ENCODE peak calls at places on chromosomes 11 and 22, in nine cellular contexts. One of them, this sample, is unnamed.

GRCh38 chr22:42318967-42319366 is 48.5 kb upstream of the TCF20 start:
- DNase-seq in heart right ventricle: no peak
- DNase-seq in endothelial cell of umbilical vein: no peak
- DNase-seq in foreskin fibroblast: no peak
- DNase-seq in fibroblast of mammary gland: no peak
- DNase-seq in epithelial cell of esophagus: no peak
- DNase-seq in coronary artery: no peak
- DNase-seq in Peyer's patch: no peak
- DNase-seq in cardiac fibroblast: no peak
- DNase-seq in this sample: no peak

GRCh38 chr22:24071686-24072085 is 60.6 kb downstream of the CABIN1 start:
- DNase-seq in heart right ventricle: no peak
- DNase-seq in endothelial cell of umbilical vein: no peak
- DNase-seq in foreskin fibroblast: no peak
- DNase-seq in fibroblast of mammary gland: no peak
- DNase-seq in epithelial cell of esophagus: no peak
- DNase-seq in coronary artery: peak
- DNase-seq in Peyer's patch: no peak
- DNase-seq in cardiac fibroblast: no peak
- DNase-seq in this sample: no peak

GRCh38 chr22:24894220-24894975 is 52.1 kb downstream of the LHFPL7 start:
- DNase-seq in heart right ventricle: peak
- DNase-seq in endothelial cell of umbilical vein: peak
- DNase-seq in foreskin fibroblast: peak
- DNase-seq in fibroblast of mammary gland: peak
- DNase-seq in epithelial cell of esophagus: peak
- DNase-seq in coronary artery: peak
- DNase-seq in Peyer's patch: peak
- DNase-seq in cardiac fibroblast: peak
- DNase-seq in this sample: peak

GRCh38 chr22:42769574-42770447 is 49.1 kb upstream of the A4GALT start:
- DNase-seq in heart right ventricle: peak
- DNase-seq in endothelial cell of umbilical vein: peak
- DNase-seq in foreskin fibroblast: peak
- DNase-seq in fibroblast of mammary gland: peak
- DNase-seq in epithelial cell of esophagus: peak
- DNase-seq in coronary artery: no peak
- DNase-seq in Peyer's patch: peak
- DNase-seq in cardiac fibroblast: peak
- DNase-seq in this sample: peak

GRCh38 chr22:25167082-25167481 is 32.6 kb upstream of the CRYBB3 start:
- DNase-seq in heart right ventricle: no peak
- DNase-seq in endothelial cell of umbilical vein: no peak
- DNase-seq in foreskin fibroblast: no peak
- DNase-seq in fibroblast of mammary gland: no peak
- DNase-seq in epithelial cell of esophagus: peak
- DNase-seq in coronary artery: no peak
- DNase-seq in Peyer's patch: no peak
- DNase-seq in cardiac fibroblast: no peak
- DNase-seq in this sample: no peak

GRCh38 chr11:127330044-127330443 is 329.5 kb upstream of the KIRREL3 start:
- DNase-seq in heart right ventricle: no peak
- DNase-seq in endothelial cell of umbilical vein: no peak
- DNase-seq in foreskin fibroblast: no peak
- DNase-seq in fibroblast of mammary gland: no peak
- DNase-seq in epithelial cell of esophagus: no peak
- DNase-seq in coronary artery: no peak
- DNase-seq in Peyer's patch: no peak
- DNase-seq in cardiac fibroblast: no peak
- DNase-seq in this sample: no peak

GRCh38 chr11:121446752-121447156 is 5.4 kb upstream of the SORL1 start:
- DNase-seq in heart right ventricle: no peak
- DNase-seq in endothelial cell of umbilical vein: peak
- DNase-seq in foreskin fibroblast: peak
- DNase-seq in fibroblast of mammary gland: peak
- DNase-seq in epithelial cell of esophagus: no peak
- DNase-seq in coronary artery: no peak
- DNase-seq in Peyer's patch: no peak
- DNase-seq in cardiac fibroblast: peak
- DNase-seq in this sample: no peak

GRCh38 chr11:73384871-73385692 is 8.9 kb downstream of the RELT start:
- DNase-seq in heart right ventricle: peak
- DNase-seq in endothelial cell of umbilical vein: peak
- DNase-seq in foreskin fibroblast: peak
- DNase-seq in fibroblast of mammary gland: no peak
- DNase-seq in epithelial cell of esophagus: no peak
- DNase-seq in coronary artery: no peak
- DNase-seq in Peyer's patch: no peak
- DNase-seq in cardiac fibroblast: no peak
- DNase-seq in this sample: no peak

DNA sequence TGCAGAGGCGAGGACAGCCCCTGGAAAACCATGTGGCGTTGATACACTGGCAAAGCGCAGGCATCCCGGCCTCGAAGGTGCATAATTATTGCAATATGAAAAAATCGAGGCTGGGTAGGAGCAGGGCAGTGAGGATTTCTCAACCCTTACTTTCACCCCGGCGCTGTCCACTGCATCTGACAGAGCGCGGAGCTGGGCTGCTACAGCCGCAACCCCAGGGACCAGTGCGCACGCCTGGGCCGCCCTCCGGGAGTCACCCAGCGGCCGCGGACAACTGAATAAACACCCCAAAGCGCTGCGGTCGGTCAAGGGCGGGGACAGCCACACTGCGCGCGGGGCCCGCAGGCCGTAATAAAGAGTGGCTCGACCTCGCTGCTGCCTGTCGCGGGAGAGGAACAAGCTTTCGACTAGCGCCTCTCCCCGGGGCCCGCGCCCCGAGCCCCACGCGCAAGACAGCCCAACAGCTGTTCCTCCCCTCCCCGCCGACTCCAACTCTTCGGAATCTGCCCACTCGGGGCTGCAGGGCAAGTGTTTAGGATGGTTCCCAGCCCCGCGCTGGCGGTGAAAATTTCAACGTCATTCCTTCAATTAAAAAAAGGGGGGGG is 3.6 kb upstream of the WT1 start:
- DNase-seq in heart right ventricle: no peak
- DNase-seq in endothelial cell of umbilical vein: no peak
- DNase-seq in foreskin fibroblast: no peak
- DNase-seq in fibroblast of mammary gland: no peak
- DNase-seq in epithelial cell of esophagus: no peak
- DNase-seq in coronary artery: no peak
- DNase-seq in Peyer's patch: no peak
- DNase-seq in cardiac fibroblast: peak
- DNase-seq in this sample: no peak
- H3K4me3 ChIP-seq in heart right ventricle: peak
- H3K4me3 ChIP-seq in endothelial cell of umbilical vein: no peak
- H3K4me3 ChIP-seq in foreskin fibroblast: no peak
- H3K4me3 ChIP-seq in fibroblast of mammary gland: no peak
- H3K4me3 ChIP-seq in epithelial cell of esophagus: no peak
- H3K4me3 ChIP-seq in coronary artery: peak
- H3K4me3 ChIP-seq in Peyer's patch: no peak
- H3K4me3 ChIP-seq in cardiac fibroblast: no peak
- H3K4me3 ChIP-seq in this sample: no peak

GRCh38 chr22:39244073-39244495 is 698 bp downstream of the PDGFB start:
- DNase-seq in heart right ventricle: no peak
- DNase-seq in endothelial cell of umbilical vein: no peak
- DNase-seq in foreskin fibroblast: no peak
- DNase-seq in fibroblast of mammary gland: no peak
- DNase-seq in epithelial cell of esophagus: peak
- DNase-seq in coronary artery: no peak
- DNase-seq in Peyer's patch: no peak
- DNase-seq in cardiac fibroblast: no peak
- DNase-seq in this sample: no peak

GRCh38 chr22:39243443-39244072 is 1.2 kb downstream of the PDGFB start:
- DNase-seq in heart right ventricle: no peak
- DNase-seq in endothelial cell of umbilical vein: no peak
- DNase-seq in foreskin fibroblast: no peak
- DNase-seq in fibroblast of mammary gland: no peak
- DNase-seq in epithelial cell of esophagus: peak
- DNase-seq in coronary artery: no peak
- DNase-seq in Peyer's patch: no peak
- DNase-seq in cardiac fibroblast: no peak
- DNase-seq in this sample: no peak

GRCh38 chr22:39242389-39242808 is 2.4 kb downstream of the PDGFB start:
- DNase-seq in heart right ventricle: no peak
- DNase-seq in endothelial cell of umbilical vein: no peak
- DNase-seq in foreskin fibroblast: no peak
- DNase-seq in fibroblast of mammary gland: no peak
- DNase-seq in epithelial cell of esophagus: no peak
- DNase-seq in coronary artery: no peak
- DNase-seq in Peyer's patch: no peak
- DNase-seq in cardiac fibroblast: no peak
- DNase-seq in this sample: no peak

GRCh38 chr22:39241632-39242388 is 3.0 kb downstream of the PDGFB start:
- DNase-seq in heart right ventricle: no peak
- DNase-seq in endothelial cell of umbilical vein: no peak
- DNase-seq in foreskin fibroblast: no peak
- DNase-seq in fibroblast of mammary gland: no peak
- DNase-seq in epithelial cell of esophagus: no peak
- DNase-seq in coronary artery: no peak
- DNase-seq in Peyer's patch: no peak
- DNase-seq in cardiac fibroblast: no peak
- DNase-seq in this sample: no peak

DNA sequence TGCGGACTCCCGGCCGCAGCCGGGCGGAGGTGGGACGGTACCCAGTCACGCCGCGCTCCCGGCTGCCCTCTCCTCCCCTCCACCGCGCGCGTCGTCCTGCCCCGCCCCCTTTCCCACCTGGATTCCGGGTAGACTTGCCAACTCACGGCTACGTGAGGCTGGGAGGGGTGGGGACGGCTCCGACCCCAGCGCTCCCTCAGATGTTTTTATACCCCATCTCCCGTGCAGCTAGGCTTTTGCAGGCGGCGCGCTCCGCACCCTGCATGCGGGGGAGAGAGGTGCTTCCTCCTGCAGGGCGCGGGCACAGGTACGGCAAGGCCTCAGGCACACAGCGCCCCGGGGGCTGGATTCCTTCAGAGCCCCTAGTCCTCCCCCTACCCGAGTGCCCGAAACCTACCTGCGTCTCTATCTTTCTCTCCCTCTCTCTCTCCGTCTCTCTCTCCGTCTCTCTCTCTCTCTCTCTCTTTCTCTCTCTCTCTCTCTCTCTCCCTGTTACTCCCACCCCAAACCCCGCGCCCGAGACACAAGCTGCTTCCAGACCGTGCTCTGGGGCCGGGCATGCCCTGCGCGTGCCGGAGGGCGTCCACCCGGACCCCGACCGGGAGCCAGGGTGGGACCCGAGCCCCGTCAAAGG is 1.9 kb downstream of the PDGFB start:
- DNase-seq in heart right ventricle: no peak
- DNase-seq in endothelial cell of umbilical vein: no peak
- DNase-seq in foreskin fibroblast: no peak
- DNase-seq in fibroblast of mammary gland: no peak
- DNase-seq in epithelial cell of esophagus: peak
- DNase-seq in coronary artery: no peak
- DNase-seq in Peyer's patch: no peak
- DNase-seq in cardiac fibroblast: peak
- DNase-seq in this sample: no peak
- TF ChIP-seq CTCF in heart right ventricle: no peak
- TF ChIP-seq CTCF in endothelial cell of umbilical vein: no peak
- TF ChIP-seq CTCF in foreskin fibroblast: no peak
- TF ChIP-seq CTCF in fibroblast of mammary gland: no peak
- TF ChIP-seq CTCF in epithelial cell of esophagus: no peak
- TF ChIP-seq CTCF in coronary artery: no peak
- TF ChIP-seq CTCF in Peyer's patch: no peak
- TF ChIP-seq CTCF in cardiac fibroblast: no peak
- TF ChIP-seq CTCF in this sample: no peak

DNA sequence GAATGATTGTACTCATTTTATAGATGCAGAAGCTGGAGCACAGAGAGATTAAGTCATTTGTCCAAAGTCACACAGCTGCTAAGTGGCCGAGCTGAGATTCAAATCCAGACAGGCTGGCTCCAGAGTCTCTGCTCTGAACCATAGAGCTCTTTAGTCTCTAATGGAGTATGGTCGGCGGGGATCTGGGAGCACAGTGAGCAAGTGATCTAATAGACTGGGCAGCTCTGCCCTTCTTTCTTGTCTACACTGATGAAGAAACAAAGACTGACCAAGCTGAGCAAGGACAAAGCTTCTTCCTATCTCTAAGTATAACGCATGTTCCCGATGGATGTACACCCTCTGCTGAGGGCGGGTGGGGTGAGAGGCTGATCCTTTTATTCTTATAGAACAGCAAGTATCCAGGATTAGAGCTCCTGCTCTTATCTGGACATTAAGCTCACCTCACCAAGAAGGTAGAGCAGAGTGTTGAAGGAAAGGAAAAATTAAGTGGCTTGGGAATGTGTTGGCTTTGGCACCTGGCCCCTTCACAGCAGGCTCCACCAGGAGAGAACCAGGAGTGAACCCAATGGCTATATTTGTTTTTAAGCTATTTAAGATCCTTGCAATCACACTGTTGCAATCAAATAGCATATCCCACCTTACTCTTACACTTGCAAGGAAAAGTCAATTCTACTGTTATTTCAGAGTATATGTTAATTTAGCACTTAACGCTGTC is 68.7 kb downstream of the ETS1 start:
- DNase-seq in heart right ventricle: no peak
- DNase-seq in endothelial cell of umbilical vein: no peak
- DNase-seq in foreskin fibroblast: no peak
- DNase-seq in fibroblast of mammary gland: peak
- DNase-seq in epithelial cell of esophagus: no peak
- DNase-seq in coronary artery: no peak
- DNase-seq in Peyer's patch: no peak
- DNase-seq in cardiac fibroblast: peak
- DNase-seq in this sample: no peak
- H3K4me3 ChIP-seq in heart right ventricle: peak
- H3K4me3 ChIP-seq in endothelial cell of umbilical vein: no peak
- H3K4me3 ChIP-seq in foreskin fibroblast: peak
- H3K4me3 ChIP-seq in fibroblast of mammary gland: peak
- H3K4me3 ChIP-seq in epithelial cell of esophagus: no peak
- H3K4me3 ChIP-seq in coronary artery: peak
- H3K4me3 ChIP-seq in Peyer's patch: peak
- H3K4me3 ChIP-seq in cardiac fibroblast: peak
- H3K4me3 ChIP-seq in this sample: peak

GRCh38 chr11:64303109-64304031 is 2.0 kb upstream of the ESRRA start:
- DNase-seq in heart right ventricle: no peak
- DNase-seq in endothelial cell of umbilical vein: no peak
- DNase-seq in foreskin fibroblast: no peak
- DNase-seq in fibroblast of mammary gland: no peak
- DNase-seq in epithelial cell of esophagus: peak
- DNase-seq in coronary artery: no peak
- DNase-seq in Peyer's patch: peak
- DNase-seq in cardiac fibroblast: no peak
- DNase-seq in this sample: no peak

GRCh38 chr11:64304316-64305072 is 830 bp upstream of the ESRRA start:
- DNase-seq in heart right ventricle: peak
- DNase-seq in endothelial cell of umbilical vein: peak
- DNase-seq in foreskin fibroblast: peak
- DNase-seq in fibroblast of mammary gland: peak
- DNase-seq in epithelial cell of esophagus: peak
- DNase-seq in coronary artery: peak
- DNase-seq in Peyer's patch: peak
- DNase-seq in cardiac fibroblast: peak
- DNase-seq in this sample: no peak

GRCh38 chr11:64305691-64306562 is 603 bp downstream of the ESRRA start:
- DNase-seq in heart right ventricle: peak
- DNase-seq in endothelial cell of umbilical vein: peak
- DNase-seq in foreskin fibroblast: peak
- DNase-seq in fibroblast of mammary gland: no peak
- DNase-seq in epithelial cell of esophagus: peak
- DNase-seq in coronary artery: no peak
- DNase-seq in Peyer's patch: peak
- DNase-seq in cardiac fibroblast: peak
- DNase-seq in this sample: no peak

GRCh38 chr11:64305075-64305690 is at the start of gene ESRRA:
- DNase-seq in heart right ventricle: peak
- DNase-seq in endothelial cell of umbilical vein: peak
- DNase-seq in foreskin fibroblast: peak
- DNase-seq in fibroblast of mammary gland: peak
- DNase-seq in epithelial cell of esophagus: peak
- DNase-seq in coronary artery: peak
- DNase-seq in Peyer's patch: peak
- DNase-seq in cardiac fibroblast: peak
- DNase-seq in this sample: peak

GRCh38 chr11:64304032-64304315 is 1.4 kb upstream of the ESRRA start:
- DNase-seq in heart right ventricle: no peak
- DNase-seq in endothelial cell of umbilical vein: no peak
- DNase-seq in foreskin fibroblast: no peak
- DNase-seq in fibroblast of mammary gland: no peak
- DNase-seq in epithelial cell of esophagus: no peak
- DNase-seq in coronary artery: no peak
- DNase-seq in Peyer's patch: no peak
- DNase-seq in cardiac fibroblast: no peak
- DNase-seq in this sample: no peak
- TF ChIP-seq CTCF in heart right ventricle: no peak
- TF ChIP-seq CTCF in endothelial cell of umbilical vein: no peak
- TF ChIP-seq CTCF in foreskin fibroblast: no peak
- TF ChIP-seq CTCF in fibroblast of mammary gland: no peak
- TF ChIP-seq CTCF in epithelial cell of esophagus: no peak
- TF ChIP-seq CTCF in coronary artery: no peak
- TF ChIP-seq CTCF in Peyer's patch: no peak
- TF ChIP-seq CTCF in cardiac fibroblast: no peak
- TF ChIP-seq CTCF in this sample: no peak

This sample was measured in epithelial cell of proximal tubule.